ENCODE peak calls at places on chromosome 18, in four cellular contexts. D, G, K and M are unnamed samples. For H3K4me1, the result is how much of the 10 kb centered on the place peaks cover.

GRCh38 chr18:58792086-58792485 is 72.6 kb upstream of the ZNF532 start:
- DNase-seq in D (no peak), G (no peak), K (no peak), M (no peak)

GRCh38 chr18:73739098-73739497 is 408.5 kb downstream of the FBXO15 start:
- DNase-seq in D (no peak), G (no peak), K (no peak), M (no peak)

GRCh38 chr18:3624818-3625716 is 175.1 kb downstream of the TGIF1 start:
- DNase-seq in D (peak), G (no peak), K (no peak), M (no peak)

GRCh38 chr18:23970161-23971153 is 44.1 kb upstream of the TTC39C start:
- DNase-seq in D (no peak), G (no peak), K (no peak), M (peak)

GRCh38 chr18:22683196-22683676 is 249.9 kb upstream of the RBBP8 start:
- DNase-seq in D (peak), G (peak), K (peak), M (no peak)

GRCh38 chr18:59109375-59109774 is 30.3 kb upstream of the SEC11C start:
- DNase-seq in D (no peak), G (no peak), K (no peak), M (no peak)

GRCh38 chr18:31261792-31262582 is 56.0 kb upstream of the DSG1 start:
- DNase-seq in D (peak), G (no peak), K (no peak), M (no peak)

GRCh38 chr18:75475228-75475627 is 47.7 kb upstream of the SMIM21 start:
- DNase-seq in D (peak), G (no peak), K (no peak), M (no peak)

GRCh38 chr18:74625157-74625556 is 27.5 kb downstream of the ZNF407 start:
- DNase-seq in D (no peak), G (no peak), K (no peak), M (no peak)

GRCh38 chr18:58258707-58259342 is 214.8 kb downstream of the NEDD4L start:
- DNase-seq in D (no peak), G (no peak), K (no peak), M (no peak)

GRCh38 chr18:28792404-28793103 is 615.6 kb upstream of the CDH2 start:
- DNase-seq in D (peak), G (no peak), K (no peak), M (no peak)

GRCh38 chr18:11553098-11553940 is 56.1 kb upstream of the SLC35G4 start:
- DNase-seq in D (peak), G (no peak), K (no peak), M (no peak)

GRCh38 chr18:31487251-31488015 is 10.5 kb upstream of the DSG2 start:
- DNase-seq in D (peak), G (no peak), K (no peak), M (no peak)

GRCh38 chr18:634551-635045 is 22.9 kb upstream of the TYMS start:
- DNase-seq in D (no peak), G (no peak), K (no peak), M (no peak)

GRCh38 chr18:58714259-58714658 is 43.0 kb downstream of the MALT1 start:
- DNase-seq in D (no peak), G (no peak), K (no peak), M (no peak)

GRCh38 chr18:58362829-58363231 is 266.1 kb downstream of the ALPK2 start:
- DNase-seq in D (no peak), G (no peak), K (no peak), M (no peak)

GRCh38 chr18:3525870-3526420 is 76.0 kb downstream of the TGIF1 start:
- DNase-seq in D (no peak), G (no peak), K (no peak), M (no peak)

GRCh38 chr18:35478520-35479435 is 19.0 kb downstream of the INO80C start:
- DNase-seq in D (peak), G (no peak), K (no peak), M (no peak)

GRCh38 chr18:12606592-12607315 is 51.2 kb downstream of the SPIRE1 start:
- DNase-seq in D (peak), G (no peak), K (no peak), M (no peak)

GRCh38 chr18:49582579-49582978 is 20.7 kb downstream of the LIPG start:
- DNase-seq in D (peak), G (no peak), K (no peak), M (no peak)

GRCh38 chr18:55356815-55357214 is 231.2 kb downstream of the TCF4 start:
- DNase-seq in D (no peak), G (no peak), K (no peak), M (no peak)

GRCh38 chr18:62715829-62716678 is 713 bp downstream of the PHLPP1 start:
- DNase-seq in D (peak), G (peak), K (peak), M (no peak)

GRCh38 chr18:56030060-56030459 is 442.1 kb upstream of the TCF4 start:
- DNase-seq in D (no peak), G (no peak), K (no peak), M (no peak)

GRCh38 chr18:74153793-74154192 is 5.5 kb downstream of the TIMM21 start:
- DNase-seq in D (no peak), G (no peak), K (no peak), M (no peak)

GRCh38 chr18:78659748-78660147 is 319.9 kb upstream of the SALL3 start:
- DNase-seq in D (peak), G (no peak), K (no peak), M (no peak)

GRCh38 chr18:75211721-75212625 is 1.4 kb downstream of the TSHZ1 start:
- DNase-seq in D (peak), G (peak), K (peak), M (no peak)

GRCh38 chr18:36127866-36128845 is 984 bp downstream of the SLC39A6 start:
- DNase-seq in D (peak), G (no peak), K (peak), M (no peak)

GRCh38 chr18:33440011-33440383 is 524 bp downstream of the CCDC178 start:
- DNase-seq in D (peak), G (peak), K (peak), M (no peak)

GRCh38 chr18:59249186-59249774 is 24.0 kb downstream of the RAX start:
- DNase-seq in D (peak), G (no peak), K (no peak), M (no peak)

GRCh38 chr18:26226229-26227050 is at the start of gene TAF4B:
- DNase-seq in D (peak), G (peak), K (peak), M (peak)

GRCh38 chr18:63285332-63285731 is 34.2 kb downstream of the BCL2 start:
- DNase-seq in D (no peak), G (no peak), K (no peak), M (no peak)

GRCh38 chr18:23880931-23881330 is 133.6 kb upstream of the TTC39C start:
- DNase-seq in D (no peak), G (no peak), K (no peak), M (no peak)

GRCh38 chr18:75173125-75173432 is 35.9 kb downstream of the PTGR3 start:
- DNase-seq in D (peak), G (no peak), K (no peak), M (no peak)

GRCh38 chr18:61541673-61542072 is 208.4 kb downstream of the CDH20 start:
- DNase-seq in D (no peak), G (no peak), K (no peak), M (no peak)

GRCh38 chr18:48409591-48410094 is 460 bp upstream of the ZBTB7C start:
- DNase-seq in D (peak), G (no peak), K (no peak), M (no peak)

GRCh38 chr18:78564030-78564429 is 415.6 kb upstream of the SALL3 start:
- DNase-seq in D (no peak), G (no peak), K (no peak), M (no peak)

GRCh38 chr18:38545071-38545470 is 979.5 kb upstream of the CELF4 start:
- DNase-seq in D (peak), G (no peak), K (no peak), M (no peak)

GRCh38 chr18:67417864-67418523 is 98.5 kb downstream of the DSEL start:
- DNase-seq in D (peak), G (no peak), K (no peak), M (no peak)

GRCh38 chr18:70415823-70416488 is 127.1 kb downstream of the SOCS6 start:
- DNase-seq in D (no peak), G (no peak), K (no peak), M (no peak)

GRCh38 chr18:68583685-68584084 is 131.2 kb downstream of the TMX3 start:
- DNase-seq in D (no peak), G (no peak), K (no peak), M (no peak)

DNA sequence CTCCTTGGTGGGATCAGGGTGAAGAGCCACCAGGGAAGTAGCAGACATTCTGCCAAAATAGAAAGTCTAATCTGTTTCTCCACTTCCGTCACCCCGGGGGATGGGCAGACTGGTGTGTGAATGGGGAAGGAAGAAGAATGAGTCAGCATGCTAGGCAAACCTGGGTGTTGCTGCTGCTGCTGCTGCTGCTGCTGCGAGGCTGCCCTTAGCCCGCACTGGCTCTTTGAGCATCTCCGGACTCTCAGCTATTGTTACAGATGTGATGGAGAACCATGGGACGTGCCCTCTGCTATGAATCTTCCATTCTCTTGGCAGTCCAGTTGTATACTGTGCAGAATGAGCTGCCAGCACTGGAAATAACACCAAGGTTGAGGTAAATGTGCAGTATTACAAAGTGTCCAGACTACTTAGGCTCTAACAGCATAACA is 158.6 kb downstream of the SETBP1 start:
- DNase-seq in D (peak), G (peak), K (peak), M (peak)
- H3K4me1 ChIP-seq in D (under half), G (under half), K (under half), M (under half)

GRCh38 chr18:10032331-10032979 is 118.6 kb downstream of the VAPA start:
- DNase-seq in D (no peak), G (no peak), K (peak), M (no peak)
- TF ChIP-seq CTCF in D (peak), G (peak), K (no peak), M (no peak)

DNA sequence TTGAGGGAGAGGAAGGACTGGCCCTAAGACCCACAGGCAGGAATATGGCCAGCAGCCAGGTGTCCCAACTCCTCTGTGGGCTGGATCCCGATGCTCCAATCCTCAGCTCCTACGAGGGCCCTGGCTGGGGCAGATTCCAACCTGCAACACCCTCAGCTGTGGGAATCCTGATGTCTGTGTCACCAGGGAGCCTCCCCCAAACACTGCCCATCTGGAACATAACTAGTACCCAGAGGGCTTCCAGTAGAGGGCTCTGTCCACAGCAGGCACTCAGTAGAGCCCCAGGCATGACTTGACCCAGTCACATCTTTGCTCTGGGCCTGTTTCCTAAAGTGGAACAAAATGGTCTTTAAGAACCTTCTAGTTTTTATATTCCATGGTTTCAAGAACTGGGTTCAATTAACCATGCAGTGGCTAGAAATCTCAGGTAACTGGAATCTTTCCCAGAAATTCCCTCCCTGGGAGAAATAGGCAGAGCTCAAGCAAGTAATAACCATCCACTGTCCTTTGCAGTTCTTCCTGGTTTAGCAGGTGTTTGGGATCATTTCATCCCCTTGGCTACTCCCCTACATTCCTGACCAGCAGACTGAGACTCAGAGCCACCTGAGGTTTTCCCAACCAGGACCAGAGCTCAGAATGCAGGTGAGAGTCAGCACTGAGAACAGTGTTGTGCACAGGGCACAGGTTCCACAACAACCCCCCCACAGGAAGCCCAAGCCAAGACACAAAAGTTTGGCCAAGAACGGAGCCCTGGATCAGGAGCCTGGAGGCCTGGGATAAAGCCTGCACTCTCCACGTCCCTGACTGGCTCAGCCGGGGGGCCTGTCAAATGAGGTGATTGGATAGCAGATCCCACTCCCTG is 20.8 kb upstream of the LOXHD1 start:
- DNase-seq in D (no peak), G (no peak), K (no peak), M (no peak)
- H3K4me1 ChIP-seq in D (under half), G (under half), K (under half), M (under half)

GRCh38 chr18:7021994-7022840 is 95.4 kb downstream of the LAMA1 start:
- DNase-seq in D (peak), G (no peak), K (peak), M (no peak)
- TF ChIP-seq CTCF in D (peak), G (no peak), K (peak), M (peak)